ENCODE peak calls at places on chromosomes 1 and 21, in four cellular contexts. A is RWPE1, J is fibroblast of the aortic adventitia, K is WTC11. Q is an unnamed sample.
A peak's percentile ranks its signal among the peaks of the same experiment; 100 is the strongest.

GRCh38 chr1:42817976-42818375 is 779 bp upstream of the SVBP start:
- DNase-seq in J (no peak), K (no peak), A (no peak), Q (no peak)

GRCh38 chr1:29824478-29825273 is 588.4 kb downstream of the PTPRU start:
- DNase-seq in A (no peak), J (no peak), K (no peak), Q (no peak)

GRCh38 chr1:237098517-237098916 is 56.5 kb downstream of the RYR2 start:
- DNase-seq in K (no peak), J (no peak), A (no peak), Q (no peak)

GRCh38 chr1:218872928-218873327 is 300.8 kb upstream of the LYPLAL1 start:
- DNase-seq in A (no peak), K (no peak), J (no peak), Q (no peak)

GRCh38 chr1:7218210-7218832 is 433.1 kb downstream of the CAMTA1 start:
- DNase-seq in K (peak; percentile 67), A (peak; percentile 55), J (peak; percentile 44), Q (peak; percentile 61)

GRCh38 chr1:109718495-109718894 is 6.4 kb downstream of the GSTM5 start:
- DNase-seq in K (no peak), J (no peak), A (no peak), Q (peak; percentile 25)

GRCh38 chr21:33760641-33761103 is 118.4 kb downstream of the ITSN1 start:
- DNase-seq in A (no peak), J (peak; percentile 70), K (no peak), Q (peak; percentile 76)

GRCh38 chr1:214380418-214380817 is 99.5 kb downstream of the SMYD2 start:
- DNase-seq in K (no peak), A (peak; percentile 14), J (no peak), Q (no peak)

GRCh38 chr1:43962324-43962723 is 7.5 kb upstream of the DPH2 start:
- DNase-seq in J (no peak), K (no peak), A (no peak), Q (no peak)

GRCh38 chr1:64982134-64982533 is 15.8 kb upstream of the JAK1 start:
- DNase-seq in A (no peak), J (no peak), K (no peak), Q (no peak)

GRCh38 chr1:47508900-47509488 is 71.2 kb downstream of the FOXD2 start:
- DNase-seq in K (no peak), J (peak; percentile 25), A (no peak), Q (peak; percentile 35)

GRCh38 chr1:229098361-229098760 is 172.6 kb upstream of the RAB4A start:
- DNase-seq in A (no peak), J (no peak), K (no peak), Q (no peak)

GRCh38 chr1:41637367-41637766 is 152.9 kb upstream of the EDN2 start:
- DNase-seq in J (no peak), K (no peak), A (no peak), Q (no peak)

GRCh38 chr1:160083968-160084770 is 2.8 kb downstream of the KCNJ9 start:
- DNase-seq in A (peak; percentile 78), K (peak; percentile 93), J (peak; percentile 16), Q (peak; percentile 17)

GRCh38 chr1:169312084-169312954 is 55.3 kb downstream of the NME7 start:
- DNase-seq in J (peak; percentile 90), A (peak; percentile 73), K (no peak), Q (peak; percentile 98)

GRCh38 chr1:39695011-39695410 is 3.8 kb upstream of the HPCAL4 start:
- DNase-seq in K (no peak), J (peak; percentile 14), A (no peak), Q (no peak)

GRCh38 chr1:50414853-50415234 is 8.4 kb downstream of the DMRTA2 start:
- DNase-seq in J (no peak), K (no peak), A (no peak), Q (no peak)

GRCh38 chr1:180192172-180192571 is 37.5 kb downstream of the QSOX1 start:
- DNase-seq in J (no peak), K (no peak), A (no peak), Q (no peak)

GRCh38 chr1:17118706-17119075 is 560 bp downstream of the PADI2 start:
- DNase-seq in J (no peak), K (peak; percentile 37), A (no peak), Q (no peak)

DNA sequence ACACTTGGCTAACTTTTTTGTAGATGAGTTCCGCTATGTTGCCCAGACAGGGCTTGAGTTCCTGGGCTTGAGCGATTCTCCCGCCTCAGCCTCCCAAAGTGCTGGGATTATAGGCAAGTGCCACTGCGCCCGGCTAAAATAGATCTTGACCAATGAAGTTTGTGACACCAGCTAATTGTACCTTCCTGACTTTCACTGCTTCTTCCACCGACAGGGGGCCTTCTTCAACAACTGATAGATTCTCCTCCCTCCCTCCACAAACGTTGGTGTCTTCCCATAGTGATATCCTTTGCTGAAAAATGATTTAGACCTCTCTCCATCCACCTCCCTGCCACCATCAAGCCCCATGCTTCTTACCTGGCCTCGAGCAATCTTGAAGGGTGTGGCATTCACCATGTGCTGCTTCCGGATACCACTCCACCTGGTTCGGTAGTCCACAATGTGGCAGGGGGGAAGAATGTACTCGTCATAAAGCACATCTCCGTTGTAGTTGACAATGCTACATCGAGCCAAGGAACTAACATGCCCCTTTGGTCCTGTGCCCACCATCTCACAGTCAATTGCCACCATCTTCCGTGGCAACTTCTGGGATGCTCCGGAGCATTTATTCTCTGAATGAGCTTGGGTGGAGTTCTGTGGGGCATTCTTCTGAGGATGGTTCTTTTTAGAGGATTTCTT is 1.6 kb upstream of the METTL25B start:
- DNase-seq in K (peak; percentile 66), A (peak; percentile 78), J (peak; percentile 78), Q (peak; percentile 78)
- TF ChIP-seq CTCF in K (peak; percentile 49), A (no peak), J (peak; percentile 63), Q (peak; percentile 74)

DNA sequence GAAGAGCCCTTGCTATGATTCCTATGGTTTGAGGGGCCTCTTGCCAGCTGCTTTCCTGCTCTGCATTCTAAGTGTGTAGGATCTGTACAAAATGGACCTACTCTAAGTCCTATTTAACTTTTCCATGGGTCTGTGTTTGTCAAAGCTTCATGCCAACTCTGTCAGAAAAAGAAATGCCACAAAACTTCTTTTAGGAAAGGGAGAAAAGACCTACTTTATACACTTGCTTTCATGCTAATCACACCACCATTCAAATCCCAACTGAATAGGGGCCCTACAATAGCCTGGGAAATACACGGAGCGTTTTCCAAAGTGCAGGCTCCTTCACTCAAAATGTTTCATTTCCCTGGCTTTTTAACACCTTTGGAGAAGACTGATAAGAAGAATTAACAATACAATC is 16.3 kb downstream of the PLPP3 start:
- DNase-seq in J (no peak), K (no peak), A (no peak), Q (no peak)
- TF ChIP-seq CTCF in J (no peak), K (no peak), A (no peak), Q (no peak)

GRCh38 chr1:16017076-16017460 is 775 bp downstream of the HSPB7 start:
- DNase-seq in A (no peak), K (no peak), J (no peak), Q (no peak)

GRCh38 chr1:16018308-16018707 is 465 bp upstream of the HSPB7 start:
- DNase-seq in K (no peak), J (no peak), A (no peak), Q (peak; percentile 25)

GRCh38 chr1:16015960-16016901 is 1.6 kb downstream of the HSPB7 start:
- DNase-seq in A (no peak), J (no peak), K (no peak), Q (no peak)

GRCh38 chr1:16018749-16019515 is 1.1 kb upstream of the HSPB7 start:
- DNase-seq in A (no peak), J (no peak), K (no peak), Q (no peak)

GRCh38 chr1:16017461-16018303 is at the start of gene HSPB7:
- DNase-seq in A (no peak), J (peak; percentile 96), K (peak; percentile 71), Q (peak; percentile 76)
- TF ChIP-seq CTCF in A (no peak), J (no peak), K (no peak), Q (no peak)

GRCh38 chr1:28718601-28719331 is 18.0 kb upstream of the YTHDF2 start:
- DNase-seq in J (peak; percentile 76), A (no peak), K (no peak), Q (peak; percentile 65)

GRCh38 chr1:28718166-28718565 is 18.6 kb upstream of the YTHDF2 start:
- DNase-seq in K (no peak), J (no peak), A (no peak), Q (no peak)

GRCh38 chr1:28720376-28720775 is 16.4 kb upstream of the YTHDF2 start:
- DNase-seq in K (no peak), A (no peak), J (no peak), Q (no peak)

GRCh38 chr1:28716336-28716735 is 20.4 kb upstream of the YTHDF2 start:
- DNase-seq in A (no peak), J (no peak), K (no peak), Q (no peak)

DNA sequence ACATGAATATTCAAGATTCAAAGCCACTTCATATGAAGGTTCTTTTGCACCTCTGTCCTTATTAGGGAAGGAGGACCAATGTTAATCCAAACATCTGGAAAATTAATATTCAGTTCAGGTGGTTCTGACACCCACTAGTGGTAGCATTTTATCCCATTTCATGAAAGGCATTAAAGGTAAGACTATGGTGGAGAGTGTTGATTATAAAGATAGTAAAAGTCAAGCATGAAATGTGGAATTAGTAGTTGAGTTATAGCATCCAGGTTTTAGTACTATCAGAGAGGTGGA is 17.5 kb upstream of the YTHDF2 start:
- DNase-seq in K (no peak), J (no peak), A (no peak), Q (no peak)
- TF ChIP-seq CTCF in K (no peak), J (no peak), A (no peak), Q (peak; percentile 3)

DNA sequence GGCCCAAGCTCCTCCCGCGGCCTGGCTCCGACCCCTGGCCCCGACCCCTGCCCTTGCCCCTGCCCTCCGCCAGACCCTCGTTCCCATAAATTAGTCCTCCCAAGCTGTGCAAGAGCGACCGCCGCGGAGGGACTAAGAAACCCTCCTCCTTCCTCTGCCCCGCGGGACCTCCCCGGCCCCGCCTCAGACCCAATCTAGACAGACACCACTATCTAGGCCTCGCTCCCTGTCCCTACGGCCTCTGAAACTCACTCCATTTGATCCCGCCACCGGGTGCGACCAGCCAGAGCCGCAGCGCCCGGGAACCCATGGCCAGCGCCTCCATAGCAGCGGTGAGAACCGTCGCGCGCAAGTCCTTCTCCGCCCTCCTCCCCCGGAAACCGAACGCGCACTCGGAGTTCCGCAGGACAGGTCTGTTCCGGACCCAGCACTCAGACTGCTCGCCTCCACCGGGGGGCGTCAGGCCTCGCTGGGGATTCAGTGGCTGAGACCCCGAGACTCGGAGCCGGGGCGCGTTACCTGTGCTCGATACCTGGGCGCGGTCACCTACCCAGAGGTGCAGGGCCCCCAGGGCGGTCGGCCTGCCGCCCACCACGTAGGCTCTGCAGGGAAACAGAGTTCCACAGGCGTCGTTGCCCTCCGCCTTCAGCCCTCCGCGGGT is at the start of gene MRPL39:
- DNase-seq in K (peak; percentile 93), J (peak; percentile 86), A (peak; percentile 90), Q (peak; percentile 86)
- TF ChIP-seq CTCF in K (no peak), J (peak; percentile 74), A (peak; percentile 62), Q (peak; percentile 54)

DNA sequence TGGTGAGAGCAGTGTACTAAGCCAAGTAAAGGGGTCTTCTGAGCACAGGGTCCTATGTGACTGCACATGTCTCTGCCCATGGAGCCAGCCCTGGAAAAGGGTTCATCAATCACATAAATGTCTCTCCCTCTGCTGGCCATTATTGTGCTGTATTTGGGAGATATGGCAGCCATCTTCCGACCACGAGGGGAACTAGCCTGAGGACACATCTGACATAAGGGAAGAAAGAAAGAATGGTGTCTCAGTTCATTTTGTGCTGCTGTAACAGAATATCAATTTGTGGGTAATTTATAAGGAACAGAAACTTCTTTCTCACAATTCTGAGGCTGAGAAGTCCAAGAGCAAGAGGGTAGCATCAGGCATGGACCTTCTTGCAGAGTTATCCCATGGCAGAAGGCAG is 55.1 kb upstream of the GJA5 start:
- DNase-seq in J (no peak), K (no peak), A (no peak), Q (no peak)
- TF ChIP-seq CTCF in J (peak; percentile 13), K (no peak), A (no peak), Q (no peak)

Q was measured in fibroblast of mammary gland.